ENCODE peak calls at places on chromosomes 6 and 20, in five cellular contexts. B is A549, V is HepG2, H is GM12878, R is K562. G is an unnamed sample.

GRCh38 chr20:41306061-41306727 is 11.3 kb downstream of the ZHX3 start:
- DNase-seq in B (no peak), V (no peak), H (peak), R (no peak), G (no peak)

GRCh38 chr6:157272866-157273755 is 50.2 kb downstream of the TMEM242 start:
- DNase-seq in B (peak), V (peak), H (no peak), R (peak), G (no peak)

GRCh38 chr20:47354388-47354709 is 2.1 kb downstream of the ZMYND8 start:
- DNase-seq in B (no peak), V (no peak), H (no peak), R (no peak), G (no peak)

GRCh38 chr20:59667131-59667530 is 62.8 kb downstream of the PHACTR3 start:
- DNase-seq in B (no peak), V (no peak), H (no peak), R (no peak), G (no peak)

GRCh38 chr6:27795697-27796494 is 116.3 kb downstream of the OR2B2 start:
- DNase-seq in B (peak), V (peak), H (peak), R (peak), G (peak)

GRCh38 chr6:44738652-44739141 is 351.2 kb downstream of the CDC5L start:
- DNase-seq in B (no peak), V (no peak), H (peak), R (no peak), G (no peak)

GRCh38 chr6:45049188-45049843 is 278.8 kb upstream of the RUNX2 start:
- DNase-seq in B (no peak), V (peak), H (no peak), R (peak), G (no peak)

GRCh38 chr6:35782424-35782823 is 1.6 kb downstream of the CLPSL1 start:
- DNase-seq in B (no peak), V (no peak), H (no peak), R (peak), G (no peak)

GRCh38 chr20:50174456-50174855 is 16.2 kb upstream of the CEBPB start:
- DNase-seq in B (no peak), V (no peak), H (no peak), R (no peak), G (no peak)

GRCh38 chr6:107009499-107009898 is 18.5 kb upstream of the MTRES1 start:
- DNase-seq in B (no peak), V (no peak), H (no peak), R (no peak), G (no peak)

GRCh38 chr6:105902401-105903031 is 183.6 kb upstream of the PRDM1 start:
- DNase-seq in B (no peak), V (no peak), H (no peak), R (no peak), G (no peak)

GRCh38 chr20:4937422-4938319 is 63.6 kb downstream of the SLC23A2 start:
- DNase-seq in B (no peak), V (peak), H (no peak), R (no peak), G (no peak)

GRCh38 chr6:56440551-56440981 is 193.2 kb upstream of the COL21A1 start:
- DNase-seq in B (no peak), V (no peak), H (no peak), R (no peak), G (no peak)

GRCh38 chr20:46849751-46850150 is 44.9 kb upstream of the EYA2 start:
- DNase-seq in B (no peak), V (no peak), H (no peak), R (no peak), G (no peak)

GRCh38 chr6:13471184-13471583 is 16.2 kb downstream of the GFOD1 start:
- DNase-seq in B (no peak), V (no peak), H (no peak), R (no peak), G (no peak)
- TF ChIP-seq MAX in B (no peak), V (no peak), H (no peak), R (no peak), G (no peak)

GRCh38 chr20:31564284-31564683 is 40.8 kb upstream of the ID1 start:
- DNase-seq in B (no peak), V (no peak), H (no peak), R (no peak), G (no peak)

GRCh38 chr20:31559704-31560093 is 45.4 kb upstream of the ID1 start:
- DNase-seq in B (no peak), V (no peak), H (no peak), R (no peak), G (no peak)

GRCh38 chr20:31560900-31561598 is 44.0 kb upstream of the ID1 start:
- DNase-seq in B (peak), V (no peak), H (no peak), R (no peak), G (peak)

GRCh38 chr20:31562241-31562640 is 42.8 kb upstream of the ID1 start:
- DNase-seq in B (no peak), V (no peak), H (no peak), R (no peak), G (peak)

GRCh38 chr20:31560094-31560899 is 44.8 kb upstream of the ID1 start:
- DNase-seq in B (peak), V (peak), H (no peak), R (peak), G (peak)
- TF ChIP-seq REST in B (no peak), V (no peak), H (no peak), R (no peak), G (no peak)

GRCh38 chr6:140071601-140072062 is 697.2 kb upstream of the CITED2 start:
- DNase-seq in B (no peak), V (no peak), H (peak), R (no peak), G (no peak)
- TF ChIP-seq CEBPB in B (no peak), V (no peak), H (no peak), R (no peak), G (no peak)

GRCh38 chr20:36745234-36745926 is 510 bp downstream of the NDRG3 start:
- DNase-seq in B (peak), V (peak), H (no peak), R (no peak), G (no peak)
- TF ChIP-seq MAX in B (no peak), V (no peak), H (no peak), R (no peak), G (no peak)

GRCh38 chr6:73669005-73669404 is 15.2 kb upstream of the SLC17A5 start:
- DNase-seq in B (no peak), V (no peak), H (no peak), R (no peak), G (no peak)

GRCh38 chr6:73667798-73668197 is 14.0 kb upstream of the SLC17A5 start:
- DNase-seq in B (no peak), V (no peak), H (no peak), R (no peak), G (no peak)

GRCh38 chr6:73666393-73666792 is 12.6 kb upstream of the SLC17A5 start:
- DNase-seq in B (no peak), V (no peak), H (no peak), R (no peak), G (no peak)

GRCh38 chr6:73665686-73666319 is 12.0 kb upstream of the SLC17A5 start:
- DNase-seq in B (no peak), V (no peak), H (no peak), R (no peak), G (no peak)
- TF ChIP-seq REST in B (no peak), V (no peak), H (no peak), R (no peak), G (no peak)

GRCh38 chr6:69961251-69961650 is 94.9 kb downstream of the COL19A1 start:
- DNase-seq in B (no peak), V (no peak), H (no peak), R (no peak), G (no peak)
- TF ChIP-seq CEBPB in B (no peak), V (no peak), H (no peak), R (no peak), G (no peak)

GRCh38 chr20:33023439-33024262 is 7.8 kb upstream of the BPIFB6 start:
- DNase-seq in B (no peak), V (no peak), H (no peak), R (no peak), G (no peak)
- TF ChIP-seq MAX in B (no peak), V (no peak), H (no peak), R (no peak), G (no peak)

DNA sequence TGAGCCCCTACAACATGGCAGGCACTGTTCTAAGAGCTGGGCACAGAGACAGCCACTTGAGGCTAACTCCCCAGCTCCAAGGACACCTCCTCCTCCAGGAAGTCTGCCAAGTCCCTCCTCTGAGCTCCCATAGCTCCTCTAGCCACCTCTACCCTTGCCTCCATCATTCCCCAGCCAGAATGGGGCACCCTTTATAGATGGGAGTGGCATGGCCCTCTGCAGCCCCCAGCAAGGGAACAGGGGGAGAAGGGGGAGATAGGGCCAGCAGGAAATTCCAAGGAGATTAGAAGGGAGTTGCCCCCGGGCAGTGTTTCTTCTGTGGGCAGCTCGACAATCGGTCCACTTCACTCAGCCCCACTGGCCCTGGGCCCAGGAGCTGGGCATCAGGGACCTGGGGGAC is 19.7 kb upstream of the TLDC2 start:
- DNase-seq in B (no peak), V (no peak), H (no peak), R (no peak), G (no peak)
- TF ChIP-seq REST in B (no peak), V (no peak), H (no peak), R (no peak), G (no peak)

GRCh38 chr6:97958143-97958542 is 675.1 kb upstream of the MMS22L start:
- DNase-seq in B (no peak), V (no peak), H (no peak), R (no peak), G (no peak)

GRCh38 chr6:97969065-97969464 is 686.0 kb upstream of the MMS22L start:
- DNase-seq in B (no peak), V (no peak), H (no peak), R (no peak), G (no peak)

DNA sequence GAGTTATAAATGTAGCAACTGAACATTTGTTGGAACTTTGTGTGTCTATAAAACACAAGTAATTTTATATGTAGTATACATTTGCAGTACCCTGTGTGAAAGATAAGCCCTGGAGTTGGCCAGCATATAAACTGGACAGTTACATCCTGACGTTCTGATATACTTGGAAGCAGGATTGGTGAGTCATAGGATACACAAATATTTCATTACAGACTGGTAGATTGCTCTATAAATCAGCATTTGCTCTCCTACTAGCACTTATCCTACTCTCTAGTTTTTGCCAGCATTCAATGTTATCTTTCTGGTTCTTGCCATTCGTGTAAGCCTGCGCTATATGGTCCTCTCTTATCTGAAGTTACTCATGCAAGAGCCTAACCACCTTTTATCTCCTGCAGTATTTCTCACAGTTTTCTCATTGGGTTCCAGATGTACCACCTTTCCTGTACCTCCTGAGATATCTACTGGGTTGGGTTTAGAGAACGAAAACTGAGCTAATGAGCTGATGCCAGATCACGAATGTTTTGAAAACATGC is 680.2 kb upstream of the MMS22L start:
- DNase-seq in B (no peak), V (no peak), H (no peak), R (no peak), G (no peak)
- TF ChIP-seq CEBPB in B (no peak), V (no peak), H (no peak), R (no peak), G (no peak)

G was measured in HCT116.